ENCODE peak calls at places on chromosomes 12 and 14, in ten cellular contexts. D, N, L, K, E, W, G, Q, Y and Z are unnamed samples.

GRCh38 chr12:105754313-105754712 is 384.4 kb downstream of the NUAK1 start:
- DNase-seq in Y (no peak), W (no peak), E (no peak), L (no peak), N (no peak), G (no peak), K (no peak), Q (no peak), D (no peak), Z (no peak)

GRCh38 chr14:93133476-93133875 is 17.8 kb upstream of the ITPK1 start:
- DNase-seq in Q (peak), G (no peak), Y (no peak), N (no peak), L (peak), W (no peak), E (peak), K (no peak), D (no peak), Z (no peak)

GRCh38 chr14:75363570-75364227 is 64.1 kb upstream of the JDP2 start:
- DNase-seq in D (no peak), E (no peak), W (no peak), K (no peak), Y (no peak), L (no peak), N (no peak), Q (no peak), G (no peak), Z (no peak)

GRCh38 chr14:74089251-74090020 is 4.7 kb downstream of the LIN52 start:
- DNase-seq in E (no peak), N (no peak), Q (no peak), Y (no peak), K (no peak), L (no peak), D (no peak), G (no peak), W (no peak), Z (no peak)

GRCh38 chr12:131283191-131283861 is 329.6 kb downstream of the ADGRD1 start:
- DNase-seq in W (peak), Q (no peak), G (no peak), N (no peak), E (no peak), K (no peak), D (no peak), L (no peak), Y (no peak), Z (no peak)

GRCh38 chr12:88309546-88309945 is 167.4 kb downstream of the TMTC3 start:
- DNase-seq in N (no peak), G (no peak), W (no peak), K (no peak), E (peak), Y (no peak), Q (no peak), D (no peak), L (peak), Z (no peak)

GRCh38 chr14:52551205-52551604 is 1.1 kb downstream of the TXNDC16 start:
- DNase-seq in Y (no peak), N (no peak), W (no peak), Q (no peak), K (no peak), D (no peak), G (no peak), L (no peak), E (no peak), Z (no peak)

GRCh38 chr12:3005736-3006135 is 46.5 kb downstream of the TEAD4 start:
- DNase-seq in E (no peak), K (no peak), Q (no peak), Y (no peak), L (peak), G (no peak), N (no peak), D (no peak), W (no peak), Z (no peak)

GRCh38 chr14:95198320-95198719 is 41.0 kb upstream of the DICER1 start:
- DNase-seq in G (no peak), W (no peak), Q (no peak), E (no peak), Y (no peak), N (no peak), D (no peak), L (no peak), K (no peak), Z (no peak)

GRCh38 chr12:1566449-1567135 is 27.8 kb downstream of the FBXL14 start:
- DNase-seq in E (no peak), L (no peak), G (no peak), Y (no peak), Q (peak), N (no peak), K (no peak), W (peak), D (no peak), Z (no peak)

GRCh38 chr12:7113389-7113871 is 4.4 kb upstream of the C1RL start:
- DNase-seq in D (peak), W (no peak), N (peak), Y (no peak), E (peak), K (peak), G (no peak), Q (no peak), L (peak), Z (peak)

GRCh38 chr12:26746315-26746714 is 86.7 kb downstream of the ITPR2 start:
- DNase-seq in D (no peak), W (no peak), E (peak), G (peak), N (no peak), L (peak), Q (no peak), K (no peak), Y (no peak), Z (no peak)

GRCh38 chr14:90116444-90116843 is 54.6 kb downstream of the KCNK13 start:
- DNase-seq in N (no peak), Y (no peak), D (no peak), L (no peak), E (no peak), W (no peak), G (no peak), Q (no peak), K (no peak), Z (no peak)

GRCh38 chr12:64801381-64801780 is 23.1 kb upstream of the TBC1D30 start:
- DNase-seq in D (no peak), Q (no peak), G (no peak), L (no peak), W (no peak), E (no peak), N (no peak), K (no peak), Y (no peak), Z (no peak)

GRCh38 chr12:105775351-105775750 is 363.4 kb downstream of the NUAK1 start:
- DNase-seq in D (no peak), N (no peak), Y (no peak), W (no peak), G (peak), K (no peak), E (peak), Q (peak), L (peak), Z (no peak)

GRCh38 chr12:6200266-6201198 is at the start of gene CD9:
- DNase-seq in Y (no peak), D (peak), Q (peak), G (no peak), E (peak), N (no peak), L (no peak), W (peak), K (peak), Z (no peak)

GRCh38 chr12:91931110-91931509 is 214.5 kb downstream of the BTG1 start:
- DNase-seq in W (peak), N (no peak), Q (no peak), D (no peak), Y (no peak), K (no peak), E (peak), G (no peak), L (peak), Z (no peak)

GRCh38 chr14:94594441-94594840 is 13.2 kb downstream of the SERPINA5 start:
- DNase-seq in G (no peak), K (no peak), N (no peak), E (no peak), Y (no peak), Q (no peak), D (no peak), W (no peak), L (no peak), Z (no peak)

GRCh38 chr12:56479625-56480024 is 8.3 kb downstream of the GLS2 start:
- DNase-seq in Q (no peak), G (no peak), N (no peak), W (no peak), E (no peak), Y (no peak), L (no peak), D (no peak), K (no peak), Z (no peak)

GRCh38 chr14:88669346-88669745 is 106.5 kb downstream of the ZC3H14 start:
- DNase-seq in N (no peak), D (no peak), G (no peak), E (no peak), Y (no peak), Q (no peak), W (no peak), K (no peak), L (no peak), Z (no peak)

GRCh38 chr14:36975834-36976233 is 196.6 kb downstream of the SLC25A21 start:
- DNase-seq in Y (no peak), W (no peak), D (no peak), G (no peak), E (peak), K (no peak), L (peak), Q (no peak), N (no peak), Z (no peak)

GRCh38 chr12:94587266-94588241 is 62.8 kb downstream of the TMCC3 start:
- DNase-seq in W (no peak), G (no peak), K (no peak), L (no peak), N (no peak), Y (no peak), Q (no peak), E (no peak), D (no peak), Z (no peak)

GRCh38 chr14:100524233-100524932 is 62.8 kb downstream of the BEGAIN start:
- DNase-seq in D (no peak), E (no peak), K (no peak), N (no peak), W (no peak), G (no peak), Y (no peak), L (no peak), Q (no peak), Z (no peak)

GRCh38 chr12:66190519-66191406 is 1.7 kb downstream of the IRAK3 start:
- DNase-seq in D (no peak), E (peak), G (no peak), Y (no peak), K (no peak), Q (peak), N (no peak), W (no peak), L (peak), Z (no peak)

GRCh38 chr12:98646165-98646764 is 1.2 kb downstream of the APAF1 start:
- DNase-seq in G (no peak), L (peak), W (no peak), K (no peak), Q (no peak), N (no peak), E (peak), D (no peak), Y (no peak), Z (no peak)

GRCh38 chr14:100405752-100406455 is 82.8 kb downstream of the SLC25A47 start:
- DNase-seq in D (no peak), L (no peak), Y (no peak), K (no peak), N (no peak), Q (no peak), E (no peak), W (no peak), G (no peak), Z (no peak)

DNA sequence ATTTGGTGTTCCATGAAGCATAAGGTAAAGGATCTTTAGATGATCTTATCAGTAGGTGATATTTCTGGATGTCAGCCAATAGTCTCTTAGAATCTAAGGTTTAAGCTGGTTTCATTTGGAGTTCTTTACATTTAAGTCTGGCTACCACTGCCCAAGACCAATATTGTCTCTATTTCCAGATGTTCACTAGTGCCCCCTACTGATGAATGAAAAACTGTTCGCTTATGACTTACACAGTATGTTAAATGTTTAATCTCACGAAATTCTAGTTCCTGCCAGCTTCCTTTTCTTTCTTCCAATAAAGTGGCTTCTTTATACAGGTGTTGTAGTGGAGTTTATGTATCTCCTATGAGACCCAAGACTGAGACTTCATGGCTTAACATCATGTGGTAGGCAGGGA is 31.8 kb upstream of the MIS18BP1 start:
- DNase-seq in L (peak), K (no peak), E (no peak), Y (no peak), W (no peak), N (no peak), D (no peak), Q (no peak), G (no peak), Z (no peak)
- TF ChIP-seq CTCF in L (no peak), K (no peak), E (peak), Y (no peak), W (no peak), N (peak), D (no peak), Q (no peak), G (no peak), Z (no peak)

GRCh38 chr12:107223816-107224215 is 130.5 kb upstream of the CRY1 start:
- DNase-seq in Y (no peak), L (no peak), K (no peak), D (no peak), E (no peak), W (no peak), Q (no peak), N (no peak), G (no peak), Z (no peak)
- TF ChIP-seq CTCF in Y (no peak), L (no peak), K (no peak), D (no peak), E (no peak), W (no peak), Q (no peak), N (no peak), G (no peak), Z (no peak)

GRCh38 chr14:57069702-57070101 is 199.0 kb downstream of the EXOC5 start:
- DNase-seq in G (no peak), L (no peak), W (peak), Q (no peak), N (no peak), K (no peak), Y (no peak), D (no peak), E (no peak), Z (no peak)

GRCh38 chr14:57071639-57072038 is 197.1 kb downstream of the EXOC5 start:
- DNase-seq in Q (no peak), E (no peak), W (no peak), K (no peak), Y (no peak), G (no peak), L (no peak), N (no peak), D (no peak), Z (no peak)

GRCh38 chr14:57068511-57068910 is 200.2 kb downstream of the EXOC5 start:
- DNase-seq in Y (no peak), G (no peak), W (no peak), E (no peak), L (no peak), Q (no peak), D (no peak), K (no peak), N (no peak), Z (no peak)

GRCh38 chr14:57066463-57066862 is 202.2 kb downstream of the EXOC5 start:
- DNase-seq in D (no peak), G (no peak), N (no peak), E (no peak), L (no peak), Y (no peak), Q (no peak), W (peak), K (no peak), Z (no peak)

GRCh38 chr14:57066887-57067513 is 201.7 kb downstream of the EXOC5 start:
- DNase-seq in G (no peak), E (peak), Q (no peak), L (peak), K (peak), N (peak), Y (no peak), W (peak), D (peak), Z (peak)
- TF ChIP-seq CTCF in G (peak), E (peak), Q (peak), L (peak), K (peak), N (peak), Y (no peak), W (peak), D (peak), Z (peak)

GRCh38 chr14:48973136-48973535 is 613.0 kb downstream of the RPS29 start:
- DNase-seq in L (no peak), Q (no peak), N (no peak), G (peak), K (no peak), W (no peak), Y (no peak), D (no peak), E (no peak), Z (no peak)

GRCh38 chr14:48970995-48971394 is 615.2 kb downstream of the RPS29 start:
- DNase-seq in Y (no peak), G (no peak), Q (no peak), N (no peak), L (no peak), K (no peak), D (no peak), E (no peak), W (no peak), Z (no peak)

GRCh38 chr14:48974994-48975393 is 611.2 kb downstream of the RPS29 start:
- DNase-seq in D (no peak), G (no peak), K (no peak), Y (no peak), N (no peak), E (no peak), W (no peak), L (no peak), Q (no peak), Z (no peak)
- TF ChIP-seq CTCF in D (no peak), G (no peak), K (no peak), Y (no peak), N (no peak), E (no peak), W (no peak), L (no peak), Q (no peak), Z (no peak)

GRCh38 chr12:47736877-47737676 is 11.8 kb upstream of the ENDOU start:
- DNase-seq in Q (no peak), K (no peak), E (no peak), L (peak), G (no peak), D (no peak), W (peak), Y (peak), N (no peak), Z (no peak)

GRCh38 chr12:47736216-47736615 is 10.9 kb upstream of the ENDOU start:
- DNase-seq in Y (no peak), Q (no peak), N (no peak), G (no peak), L (no peak), W (no peak), D (no peak), E (no peak), K (no peak), Z (no peak)

GRCh38 chr12:47739959-47740358 is 14.7 kb upstream of the ENDOU start:
- DNase-seq in Q (no peak), N (no peak), K (peak), W (no peak), E (no peak), L (no peak), G (no peak), Y (no peak), D (peak), Z (no peak)

GRCh38 chr12:47739297-47739696 is 14.0 kb upstream of the ENDOU start:
- DNase-seq in G (no peak), K (no peak), Y (no peak), L (no peak), N (no peak), Q (no peak), D (no peak), W (no peak), E (no peak), Z (no peak)

DNA sequence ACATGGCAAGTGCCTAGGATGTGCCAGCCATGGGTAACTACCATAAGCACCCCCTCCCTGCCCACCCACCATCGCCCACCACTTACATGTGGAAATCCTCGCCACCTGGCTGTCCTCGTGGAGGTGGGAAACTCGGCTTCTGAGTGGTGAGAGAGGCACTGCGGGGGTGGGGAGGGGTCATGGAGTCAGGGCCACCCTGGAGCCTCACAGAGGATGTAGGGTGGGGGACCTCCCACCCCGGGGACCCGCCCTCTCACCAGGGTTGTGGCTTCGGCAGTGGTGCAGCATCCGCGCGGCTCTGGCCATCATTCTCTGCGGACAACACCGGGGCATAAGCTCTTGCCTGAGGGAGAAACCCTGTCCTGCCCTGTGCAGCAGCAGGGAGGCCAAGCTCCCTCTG is 12.6 kb upstream of the ENDOU start:
- DNase-seq in Q (no peak), D (no peak), L (no peak), G (no peak), E (no peak), W (no peak), K (no peak), Y (no peak), N (no peak), Z (no peak)
- TF ChIP-seq CTCF in Q (no peak), D (no peak), L (no peak), G (no peak), E (no peak), W (no peak), K (no peak), Y (no peak), N (no peak), Z (no peak)

DNA sequence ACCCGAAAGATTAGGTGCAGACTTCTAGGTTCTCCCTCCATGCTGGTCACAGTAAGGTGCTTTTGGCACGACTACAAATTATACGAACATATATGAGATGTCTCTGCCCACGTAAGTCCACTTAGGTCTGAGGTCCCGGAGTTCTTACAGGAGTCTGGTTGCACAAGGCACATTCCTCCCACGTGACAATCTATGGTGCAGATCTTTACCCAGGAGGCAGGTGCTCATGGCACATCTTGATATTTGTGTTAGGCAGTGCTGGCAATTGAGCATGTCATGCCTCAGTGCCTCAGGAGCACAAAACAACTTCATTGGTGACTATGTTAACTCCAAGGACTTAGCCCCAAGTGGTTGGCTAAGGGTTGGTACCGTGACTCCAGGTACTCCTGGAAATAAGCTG is 92.0 kb upstream of the AMN1 start:
- DNase-seq in W (no peak), G (no peak), E (no peak), K (no peak), L (no peak), D (no peak), N (no peak), Y (no peak), Q (no peak), Z (no peak)
- TF ChIP-seq CTCF in W (no peak), G (no peak), E (no peak), K (no peak), L (no peak), D (no peak), N (no peak), Y (no peak), Q (no peak), Z (no peak)

GRCh38 chr12:103840881-103841689 is at the start of gene NT5DC3:
- DNase-seq in K (peak), Y (peak), Q (peak), D (peak), E (peak), N (peak), W (peak), G (no peak), L (peak), Z (peak)
- TF ChIP-seq CTCF in K (no peak), Y (no peak), Q (no peak), D (no peak), E (no peak), N (no peak), W (peak), G (peak), L (no peak), Z (no peak)

DNA sequence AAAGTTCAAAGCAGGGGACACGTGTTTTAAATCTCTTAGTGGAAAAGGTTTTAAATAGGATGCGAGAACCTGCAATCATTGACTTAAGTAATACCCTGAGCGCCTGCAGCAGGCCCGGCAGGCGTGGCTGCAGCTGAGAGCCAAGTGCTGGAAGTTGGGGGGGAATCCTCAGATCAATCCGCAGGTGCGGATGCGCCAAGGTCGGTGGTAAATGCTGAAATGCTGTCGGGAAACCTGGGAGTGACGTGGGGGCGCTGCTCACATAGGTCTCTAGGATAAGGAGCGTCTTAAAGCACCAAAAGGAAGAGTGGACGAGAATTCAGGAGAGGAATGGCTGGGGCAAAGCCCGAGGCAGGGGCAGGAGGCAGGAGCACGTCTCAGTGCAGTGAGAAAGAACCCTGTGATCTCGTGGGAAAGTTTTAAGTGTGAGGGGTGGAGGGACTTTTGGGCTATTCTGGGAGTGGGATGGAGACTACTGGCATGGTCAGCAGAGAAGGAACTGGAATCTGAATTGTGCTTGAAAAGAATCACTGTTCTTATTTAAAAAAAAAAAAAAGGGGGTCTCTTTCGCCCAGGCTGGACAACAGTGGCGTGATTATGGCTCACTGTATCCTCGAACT is 883 bp upstream of the CDCA4 start:
- DNase-seq in Q (peak), K (no peak), W (no peak), L (no peak), D (no peak), N (peak), G (no peak), Y (no peak), E (peak), Z (peak)
- TF ChIP-seq CTCF in Q (no peak), K (no peak), W (no peak), L (no peak), D (no peak), N (no peak), G (no peak), Y (no peak), E (peak), Z (no peak)